ENCODE peak calls at places on chromosomes 6 and 20, in four cellular contexts. O, K, Y and D are unnamed samples.

GRCh38 chr20:46062151-46062550 is 27.6 kb downstream of the NCOA5 start:
- DNase-seq in O (no peak), K (no peak), Y (no peak), D (no peak)

GRCh38 chr6:147287869-147288271 is 83.7 kb downstream of the STXBP5 start:
- DNase-seq in O (no peak), K (peak), Y (no peak), D (no peak)

GRCh38 chr6:149454405-149454848 is 30.4 kb downstream of the ZC3H12D start:
- DNase-seq in O (no peak), K (peak), Y (no peak), D (no peak)

GRCh38 chr20:50558483-50558925 is 48.3 kb downstream of the PTPN1 start:
- DNase-seq in O (no peak), K (peak), Y (no peak), D (no peak)

GRCh38 chr6:134984821-134985220 is 34.9 kb upstream of the ALDH8A1 start:
- DNase-seq in O (no peak), K (no peak), Y (no peak), D (no peak)

GRCh38 chr6:2034256-2034655 is 211.1 kb downstream of the GMDS start:
- DNase-seq in O (no peak), K (no peak), Y (no peak), D (no peak)

GRCh38 chr6:116060572-116061283 is at the start of gene FRK:
- DNase-seq in O (no peak), K (no peak), Y (peak), D (peak)

GRCh38 chr20:44979090-44979621 is 12.8 kb downstream of the STK4 start:
- DNase-seq in O (peak), K (no peak), Y (no peak), D (peak)

GRCh38 chr6:142412241-142412640 is 110.4 kb downstream of the ADGRG6 start:
- DNase-seq in O (no peak), K (no peak), Y (no peak), D (no peak)

GRCh38 chr6:132286298-132287019 is 114.8 kb downstream of the MOXD1 start:
- DNase-seq in O (peak), K (no peak), Y (no peak), D (peak)

GRCh38 chr6:54614499-54615195 is 231.9 kb upstream of the FAM83B start:
- DNase-seq in O (no peak), K (no peak), Y (no peak), D (no peak)

GRCh38 chr6:152661776-152662175 is 24.6 kb upstream of the SYNE1 start:
- DNase-seq in O (no peak), K (no peak), Y (no peak), D (no peak)

GRCh38 chr20:2386516-2387179 is 5.9 kb downstream of the TGM6 start:
- DNase-seq in O (no peak), K (peak), Y (no peak), D (no peak)